ENCODE peak calls at places on chromosomes 6 and 20, in four cellular contexts. A is hypothalamus, X is T-helper 22 cell, Q is Panc1. M is an unnamed sample.

GRCh38 chr6:129753422-129753821 is 43.4 kb upstream of the ARHGAP18 start:
- DNase-seq in A (no peak), X (no peak), Q (no peak), M (peak; percentile 34)

GRCh38 chr20:43477634-43478033 is 19.9 kb downstream of the SRSF6 start:
- DNase-seq in A (no peak), X (no peak), Q (no peak), M (no peak)

GRCh38 chr20:44613575-44613974 is 31.2 kb downstream of the PKIG start:
- DNase-seq in A (no peak), X (no peak), Q (no peak), M (no peak)

GRCh38 chr6:94670017-94670416 is 907.3 kb upstream of the MANEA start:
- DNase-seq in A (no peak), X (no peak), Q (no peak), M (no peak)

GRCh38 chr6:150273457-150274309 is 95.1 kb upstream of the IYD start:
- DNase-seq in A (no peak), X (no peak), Q (no peak), M (no peak)

GRCh38 chr6:34366639-34366921 is 25.9 kb downstream of the NUDT3 start:
- DNase-seq in A (no peak), X (no peak), Q (no peak), M (no peak)

GRCh38 chr6:17714879-17715860 is 8.4 kb upstream of the NUP153 start:
- DNase-seq in A (no peak), X (no peak), Q (no peak), M (peak; percentile 93)

GRCh38 chr20:11389188-11389587 is 528.5 kb upstream of the BTBD3 start:
- DNase-seq in A (no peak), X (no peak), Q (no peak), M (no peak)

GRCh38 chr6:35691027-35691824 is 2.5 kb upstream of the FKBP5 start:
- DNase-seq in A (no peak), X (no peak), Q (no peak), M (peak; percentile 96)

GRCh38 chr20:58645277-58645968 is 5.7 kb upstream of the STX16 start:
- DNase-seq in A (no peak), X (no peak), Q (no peak), M (peak; percentile 64)

GRCh38 chr6:169638388-169638787 is 63.4 kb downstream of the WDR27 start:
- DNase-seq in A (no peak), X (no peak), Q (no peak), M (no peak)

GRCh38 chr6:29589423-29590048 is 4.6 kb downstream of the OR2H2 start:
- DNase-seq in A (no peak), X (peak; percentile 4), Q (peak; percentile 67), M (peak; percentile 58)

GRCh38 chr6:16964553-16965499 is 137.0 kb upstream of the STMND1 start:
- DNase-seq in A (peak; percentile 3), X (no peak), Q (peak; percentile 48), M (peak; percentile 69)

GRCh38 chr20:60535211-60535610 is 577.0 kb downstream of the CDH26 start:
- DNase-seq in A (no peak), X (no peak), Q (no peak), M (no peak)

GRCh38 chr6:12458558-12458957 is 168.4 kb downstream of the EDN1 start:
- DNase-seq in A (no peak), X (no peak), Q (no peak), M (no peak)

GRCh38 chr20:14744723-14745122 is 407.3 kb upstream of the FLRT3 start:
- DNase-seq in A (no peak), X (no peak), Q (no peak), M (no peak)

GRCh38 chr6:79821859-79822258 is 125.5 kb downstream of the ELOVL4 start:
- DNase-seq in A (no peak), X (no peak), Q (no peak), M (peak; percentile 33)

GRCh38 chr6:40936810-40937209 is 102.2 kb downstream of the UNC5CL start:
- DNase-seq in A (no peak), X (no peak), Q (no peak), M (peak; percentile 51)

GRCh38 chr6:73710470-73710869 is 14.5 kb downstream of the CD109 start:
- DNase-seq in A (no peak), X (no peak), Q (no peak), M (peak; percentile 42)

GRCh38 chr6:42404494-42404893 is 47.2 kb downstream of the TRERF1 start:
- DNase-seq in A (no peak), X (no peak), Q (no peak), M (peak; percentile 65)

GRCh38 chr20:61765081-61765870 is 300.4 kb downstream of the TAF4 start:
- DNase-seq in A (no peak), X (no peak), Q (no peak), M (no peak)

GRCh38 chr6:142478117-142478516 is 176.3 kb downstream of the ADGRG6 start:
- DNase-seq in A (no peak), X (no peak), Q (no peak), M (peak; percentile 65)

GRCh38 chr6:45112711-45113110 is 215.4 kb upstream of the RUNX2 start:
- DNase-seq in A (no peak), X (no peak), Q (no peak), M (no peak)

GRCh38 chr6:57094689-57095088 is 4.7 kb downstream of the ZNF451 start:
- DNase-seq in A (no peak), X (no peak), Q (no peak), M (no peak)

GRCh38 chr6:39844866-39845265 is 52.7 kb downstream of the DAAM2 start:
- DNase-seq in A (no peak), X (no peak), Q (no peak), M (no peak)

GRCh38 chr20:24961384-24962181 is 12.5 kb downstream of the CST7 start:
- DNase-seq in A (no peak), X (no peak), Q (no peak), M (no peak)

GRCh38 chr6:169865346-169866139 is 114.1 kb downstream of the ERMARD start:
- DNase-seq in A (no peak), X (no peak), Q (no peak), M (no peak)

GRCh38 chr6:4102687-4103244 is 23.8 kb upstream of the FAM217A start:
- DNase-seq in A (no peak), X (no peak), Q (no peak), M (no peak)

GRCh38 chr6:134217110-134217509 is 100.8 kb downstream of the SGK1 start:
- DNase-seq in A (no peak), X (no peak), Q (no peak), M (peak; percentile 32)

GRCh38 chr20:45257711-45258110 is 3.3 kb upstream of the SLPI start:
- DNase-seq in A (no peak), X (no peak), Q (no peak), M (no peak)

GRCh38 chr6:157867155-157867559 is 44.1 kb downstream of the SNX9 start:
- DNase-seq in A (no peak), X (no peak), Q (no peak), M (peak; percentile 55)

GRCh38 chr20:59525500-59526241 is 78.7 kb upstream of the PHACTR3 start:
- DNase-seq in A (peak; percentile 25), X (no peak), Q (no peak), M (peak; percentile 52)

GRCh38 chr20:14189794-14190402 is 147.5 kb downstream of the FLRT3 start:
- DNase-seq in A (no peak), X (no peak), Q (peak; percentile 8), M (peak; percentile 37)

GRCh38 chr20:47795214-47795667 is 10.0 kb upstream of the SULF2 start:
- DNase-seq in A (no peak), X (no peak), Q (no peak), M (peak; percentile 76)

GRCh38 chr6:131657630-131658111 is 20.6 kb downstream of the ENPP3 start:
- DNase-seq in A (no peak), X (no peak), Q (no peak), M (peak; percentile 8)

M was measured in cardiac fibroblast.